ENCODE peak calls at places on chromosomes 4 and X, in eight cellular contexts. One of them, this sample, is unnamed.

GRCh38 chrX:31279359-31279758 is 207.5 kb upstream of the FTHL17 start:
- DNase-seq in AG04449: no peak
- DNase-seq in brain microvascular endothelial cell: peak
- DNase-seq in GM13976: no peak
- DNase-seq in colonic mucosa: no peak
- DNase-seq in uterus: no peak
- DNase-seq in endodermal cell: peak
- DNase-seq in RWPE1: peak
- DNase-seq in this sample: no peak

GRCh38 chr4:33709247-33709646 is 2535.1 kb downstream of the ARAP2 start:
- DNase-seq in brain microvascular endothelial cell: peak
- DNase-seq in AG04449: peak
- DNase-seq in RWPE1: no peak
- DNase-seq in endodermal cell: no peak
- DNase-seq in colonic mucosa: no peak
- DNase-seq in uterus: no peak
- DNase-seq in GM13976: no peak
- DNase-seq in this sample: no peak

GRCh38 chrX:11530621-11531020 is 135.1 kb downstream of the ARHGAP6 start:
- DNase-seq in GM13976: no peak
- DNase-seq in uterus: no peak
- DNase-seq in endodermal cell: no peak
- DNase-seq in RWPE1: no peak
- DNase-seq in colonic mucosa: no peak
- DNase-seq in AG04449: no peak
- DNase-seq in brain microvascular endothelial cell: no peak
- DNase-seq in this sample: no peak

GRCh38 chrX:1534321-1535168 is 2.4 kb downstream of the P2RY8 start:
- DNase-seq in AG04449: no peak
- DNase-seq in colonic mucosa: no peak
- DNase-seq in uterus: no peak
- DNase-seq in GM13976: peak
- DNase-seq in endodermal cell: peak
- DNase-seq in RWPE1: no peak
- DNase-seq in brain microvascular endothelial cell: no peak
- DNase-seq in this sample: no peak

GRCh38 chr4:88606832-88607231 is 14.6 kb downstream of the HERC3 start:
- DNase-seq in GM13976: no peak
- DNase-seq in uterus: no peak
- DNase-seq in brain microvascular endothelial cell: no peak
- DNase-seq in RWPE1: peak
- DNase-seq in colonic mucosa: no peak
- DNase-seq in AG04449: no peak
- DNase-seq in endodermal cell: no peak
- DNase-seq in this sample: no peak

GRCh38 chr4:123659759-123660158 is 263.2 kb downstream of the SPRY1 start:
- DNase-seq in colonic mucosa: no peak
- DNase-seq in RWPE1: no peak
- DNase-seq in AG04449: no peak
- DNase-seq in endodermal cell: no peak
- DNase-seq in GM13976: no peak
- DNase-seq in brain microvascular endothelial cell: no peak
- DNase-seq in uterus: no peak
- DNase-seq in this sample: no peak

GRCh38 chrX:118207831-118208453 is 91.3 kb upstream of the KLHL13 start:
- DNase-seq in colonic mucosa: no peak
- DNase-seq in endodermal cell: no peak
- DNase-seq in brain microvascular endothelial cell: no peak
- DNase-seq in uterus: no peak
- DNase-seq in RWPE1: no peak
- DNase-seq in AG04449: no peak
- DNase-seq in GM13976: no peak
- DNase-seq in this sample: no peak

GRCh38 chrX:7083468-7084396 is 63.8 kb upstream of the STS start:
- DNase-seq in AG04449: peak
- DNase-seq in endodermal cell: no peak
- DNase-seq in colonic mucosa: no peak
- DNase-seq in brain microvascular endothelial cell: peak
- DNase-seq in RWPE1: peak
- DNase-seq in GM13976: peak
- DNase-seq in uterus: no peak
- DNase-seq in this sample: no peak

GRCh38 chr4:57051100-57051499 is 59.1 kb downstream of the IGFBP7 start:
- DNase-seq in AG04449: no peak
- DNase-seq in uterus: no peak
- DNase-seq in endodermal cell: no peak
- DNase-seq in RWPE1: no peak
- DNase-seq in brain microvascular endothelial cell: no peak
- DNase-seq in colonic mucosa: no peak
- DNase-seq in GM13976: no peak
- DNase-seq in this sample: no peak

GRCh38 chr4:2060578-2061207 is 1.6 kb downstream of the NAT8L start:
- DNase-seq in GM13976: no peak
- DNase-seq in endodermal cell: peak
- DNase-seq in AG04449: no peak
- DNase-seq in brain microvascular endothelial cell: no peak
- DNase-seq in RWPE1: no peak
- DNase-seq in uterus: no peak
- DNase-seq in colonic mucosa: no peak
- DNase-seq in this sample: no peak
- TF ChIP-seq CTCF in GM13976: no peak
- TF ChIP-seq CTCF in endodermal cell: peak
- TF ChIP-seq CTCF in AG04449: no peak
- TF ChIP-seq CTCF in brain microvascular endothelial cell: no peak
- TF ChIP-seq CTCF in RWPE1: no peak
- TF ChIP-seq CTCF in uterus: no peak
- TF ChIP-seq CTCF in colonic mucosa: no peak
- TF ChIP-seq CTCF in this sample: no peak

DNA sequence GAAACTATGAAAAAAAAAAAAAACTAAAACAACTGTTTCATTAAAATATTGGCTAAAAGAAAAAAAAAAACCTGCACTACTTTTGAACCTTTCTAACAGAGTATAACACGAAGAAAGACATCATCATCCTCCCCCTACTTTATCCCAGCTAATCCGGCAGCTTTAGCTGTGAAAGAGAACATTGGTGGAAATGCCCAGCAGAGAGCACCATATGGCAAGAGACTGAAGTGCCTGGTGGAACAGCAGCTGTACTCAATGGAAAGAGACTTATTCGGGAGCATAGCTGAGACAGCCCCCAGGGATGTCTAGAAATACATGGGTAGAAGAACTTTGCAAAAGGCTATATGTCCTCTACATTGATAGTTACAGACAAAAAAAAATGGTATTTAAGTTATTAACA is 30.3 kb downstream of the STPG2 start:
- DNase-seq in uterus: no peak
- DNase-seq in brain microvascular endothelial cell: peak
- DNase-seq in RWPE1: no peak
- DNase-seq in endodermal cell: peak
- DNase-seq in AG04449: no peak
- DNase-seq in colonic mucosa: no peak
- DNase-seq in GM13976: no peak
- DNase-seq in this sample: no peak
- TF ChIP-seq CTCF in uterus: no peak
- TF ChIP-seq CTCF in brain microvascular endothelial cell: peak
- TF ChIP-seq CTCF in RWPE1: peak
- TF ChIP-seq CTCF in endodermal cell: peak
- TF ChIP-seq CTCF in AG04449: no peak
- TF ChIP-seq CTCF in colonic mucosa: no peak
- TF ChIP-seq CTCF in GM13976: no peak
- TF ChIP-seq CTCF in this sample: peak

DNA sequence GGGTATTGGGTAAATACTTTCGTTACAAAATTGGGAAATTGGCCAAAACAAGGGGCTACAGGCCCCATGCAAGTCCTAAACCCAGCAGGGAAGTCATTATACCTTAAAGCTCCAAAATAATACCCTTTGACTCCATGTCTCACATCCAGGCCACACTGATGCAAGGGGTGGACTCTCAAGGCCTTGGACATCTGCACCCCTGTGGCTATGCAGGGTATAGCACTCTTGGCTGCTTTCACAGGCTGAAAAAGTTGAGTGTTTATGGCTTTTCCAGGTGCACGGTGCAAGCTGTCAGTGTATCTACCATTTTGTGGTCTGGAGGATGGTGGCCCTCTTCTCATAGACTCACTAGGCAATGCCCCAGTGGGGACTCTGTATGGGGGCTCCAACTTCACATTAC is 326.5 kb downstream of the TEX13C start:
- DNase-seq in GM13976: no peak
- DNase-seq in endodermal cell: peak
- DNase-seq in brain microvascular endothelial cell: no peak
- DNase-seq in RWPE1: no peak
- DNase-seq in colonic mucosa: no peak
- DNase-seq in AG04449: no peak
- DNase-seq in uterus: no peak
- DNase-seq in this sample: no peak
- TF ChIP-seq CTCF in GM13976: peak
- TF ChIP-seq CTCF in endodermal cell: peak
- TF ChIP-seq CTCF in brain microvascular endothelial cell: no peak
- TF ChIP-seq CTCF in RWPE1: no peak
- TF ChIP-seq CTCF in colonic mucosa: no peak
- TF ChIP-seq CTCF in AG04449: no peak
- TF ChIP-seq CTCF in uterus: no peak
- TF ChIP-seq CTCF in this sample: no peak

GRCh38 chrX:37926700-37927099 is 79.3 kb upstream of the DYNLT3 start:
- DNase-seq in RWPE1: peak
- DNase-seq in AG04449: peak
- DNase-seq in uterus: no peak
- DNase-seq in brain microvascular endothelial cell: no peak
- DNase-seq in colonic mucosa: no peak
- DNase-seq in endodermal cell: no peak
- DNase-seq in GM13976: peak
- DNase-seq in this sample: no peak
- TF ChIP-seq CTCF in RWPE1: peak
- TF ChIP-seq CTCF in AG04449: peak
- TF ChIP-seq CTCF in uterus: peak
- TF ChIP-seq CTCF in brain microvascular endothelial cell: no peak
- TF ChIP-seq CTCF in colonic mucosa: peak
- TF ChIP-seq CTCF in endodermal cell: peak
- TF ChIP-seq CTCF in GM13976: peak
- TF ChIP-seq CTCF in this sample: peak

GRCh38 chr4:118774989-118775388 is 60.9 kb downstream of the SEC24D start:
- DNase-seq in endodermal cell: no peak
- DNase-seq in AG04449: no peak
- DNase-seq in uterus: no peak
- DNase-seq in colonic mucosa: no peak
- DNase-seq in brain microvascular endothelial cell: peak
- DNase-seq in GM13976: no peak
- DNase-seq in RWPE1: no peak
- DNase-seq in this sample: no peak
- TF ChIP-seq CTCF in endodermal cell: no peak
- TF ChIP-seq CTCF in AG04449: no peak
- TF ChIP-seq CTCF in uterus: no peak
- TF ChIP-seq CTCF in colonic mucosa: no peak
- TF ChIP-seq CTCF in brain microvascular endothelial cell: no peak
- TF ChIP-seq CTCF in GM13976: no peak
- TF ChIP-seq CTCF in RWPE1: no peak
- TF ChIP-seq CTCF in this sample: no peak

DNA sequence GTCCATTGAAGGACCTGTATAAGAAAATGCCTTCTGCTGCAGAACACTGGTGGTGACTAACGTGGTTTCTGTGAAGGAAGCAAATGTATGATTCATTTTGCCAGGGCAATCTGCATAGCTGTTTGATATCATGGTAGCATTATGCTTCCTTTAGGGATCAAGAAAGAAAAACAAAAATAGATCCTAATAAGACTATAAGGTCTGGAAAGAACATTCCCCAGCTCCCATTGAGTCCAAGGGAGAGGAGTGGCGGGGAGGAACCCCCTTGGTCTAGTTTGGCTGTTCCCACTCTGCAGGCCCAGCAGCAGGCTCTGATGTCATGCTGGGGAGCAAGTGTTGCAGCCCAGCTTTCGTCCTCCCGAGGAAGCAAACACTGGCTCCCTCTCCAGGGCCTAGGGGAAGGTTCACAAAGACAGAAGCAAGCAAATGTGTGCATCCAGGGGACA is 154.5 kb upstream of the GALNT7 start:
- DNase-seq in RWPE1: peak
- DNase-seq in brain microvascular endothelial cell: peak
- DNase-seq in GM13976: no peak
- DNase-seq in AG04449: no peak
- DNase-seq in uterus: no peak
- DNase-seq in colonic mucosa: no peak
- DNase-seq in endodermal cell: peak
- DNase-seq in this sample: no peak
- TF ChIP-seq CTCF in RWPE1: no peak
- TF ChIP-seq CTCF in brain microvascular endothelial cell: peak
- TF ChIP-seq CTCF in GM13976: no peak
- TF ChIP-seq CTCF in AG04449: peak
- TF ChIP-seq CTCF in uterus: no peak
- TF ChIP-seq CTCF in colonic mucosa: no peak
- TF ChIP-seq CTCF in endodermal cell: peak
- TF ChIP-seq CTCF in this sample: no peak

DNA sequence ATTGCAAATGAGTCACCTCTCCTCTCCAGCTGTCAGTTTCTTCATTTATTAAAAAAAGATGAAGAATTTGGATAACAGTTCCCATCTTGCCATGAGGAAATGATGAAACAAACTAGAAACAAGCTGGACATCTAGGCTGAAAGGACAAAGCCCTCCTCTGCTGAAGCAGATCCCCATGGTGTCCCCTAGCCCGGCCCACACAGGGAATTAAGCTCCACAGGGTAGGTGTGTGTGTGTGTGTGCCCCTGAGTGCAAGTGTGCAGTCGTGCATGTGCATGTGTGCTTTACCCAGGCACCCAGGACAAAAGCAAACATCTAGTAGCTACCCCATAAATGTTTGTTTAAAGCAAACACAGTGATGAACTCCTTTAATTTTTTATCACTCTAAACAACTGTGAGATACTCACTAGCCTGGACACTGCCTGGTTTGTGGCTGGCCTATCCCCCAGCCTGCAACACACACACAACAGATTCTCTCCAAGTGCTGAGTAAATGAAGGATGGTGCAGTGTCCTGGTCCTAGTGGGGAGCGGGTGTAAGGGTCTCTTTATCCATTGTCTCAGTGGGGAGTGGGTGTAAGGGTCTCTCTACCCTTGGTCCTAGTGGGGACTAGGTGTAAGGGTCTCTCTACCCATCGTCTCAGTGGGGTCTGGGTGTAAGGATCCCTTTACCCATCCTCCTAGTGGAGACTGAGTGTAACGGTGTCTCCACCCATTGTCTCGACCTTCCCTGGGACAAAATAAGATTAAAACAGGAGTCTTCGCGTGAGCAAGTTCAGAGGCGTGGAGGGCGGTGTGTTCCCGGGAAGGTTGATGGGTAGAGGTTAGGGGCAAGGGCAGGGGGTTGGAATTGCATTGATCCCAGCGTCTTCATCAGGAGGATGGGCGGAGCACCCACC is 688 bp upstream of the EVC start:
- DNase-seq in RWPE1: peak
- DNase-seq in AG04449: no peak
- DNase-seq in colonic mucosa: no peak
- DNase-seq in GM13976: no peak
- DNase-seq in uterus: no peak
- DNase-seq in endodermal cell: no peak
- DNase-seq in brain microvascular endothelial cell: peak
- DNase-seq in this sample: no peak
- TF ChIP-seq CTCF in RWPE1: peak
- TF ChIP-seq CTCF in AG04449: peak
- TF ChIP-seq CTCF in colonic mucosa: no peak
- TF ChIP-seq CTCF in GM13976: no peak
- TF ChIP-seq CTCF in uterus: no peak
- TF ChIP-seq CTCF in endodermal cell: peak
- TF ChIP-seq CTCF in brain microvascular endothelial cell: peak
- TF ChIP-seq CTCF in this sample: peak

This sample was measured in D721Med.